ENCODE peak calls at places on chromosome 6, in four cellular contexts. P is tibial artery, W is WERI-Rb-1, E is DND-41. V is an unnamed sample.

GRCh38 chr6:20839624-20840023 is 305.4 kb downstream of the CDKAL1 start:
- DNase-seq in P (no peak), W (no peak), E (no peak), V (no peak)

GRCh38 chr6:167401525-167402194 is 76.8 kb downstream of the TTLL2 start:
- DNase-seq in P (no peak), W (no peak), E (no peak), V (no peak)

GRCh38 chr6:104728444-104728843 is 131.3 kb downstream of the HACE1 start:
- DNase-seq in P (no peak), W (no peak), E (no peak), V (no peak)

GRCh38 chr6:144349690-144350132 is 64.6 kb downstream of the UTRN start:
- DNase-seq in P (no peak), W (no peak), E (peak; percentile 63), V (no peak)

GRCh38 chr6:115728171-115728570 is 332.5 kb downstream of the FRK start:
- DNase-seq in P (no peak), W (no peak), E (no peak), V (no peak)

GRCh38 chr6:169345198-169345597 is 91.6 kb upstream of the THBS2 start:
- DNase-seq in P (no peak), W (no peak), E (no peak), V (no peak)

GRCh38 chr6:124400600-124400999 is 561.6 kb upstream of the RNF217 start:
- DNase-seq in P (no peak), W (no peak), E (no peak), V (no peak)

GRCh38 chr6:41756354-41756753 is 9.2 kb upstream of the PGC start:
- DNase-seq in P (no peak), W (no peak), E (no peak), V (no peak)

GRCh38 chr6:133240511-133241087 is 558 bp upstream of the EYA4 start:
- DNase-seq in P (no peak), W (no peak), E (no peak), V (peak; percentile 69)

GRCh38 chr6:150088481-150089154 is 19.7 kb upstream of the ULBP3 start:
- DNase-seq in P (no peak), W (no peak), E (no peak), V (no peak)

GRCh38 chr6:90467546-90467945 is 119.3 kb downstream of the MAP3K7 start:
- DNase-seq in P (no peak), W (no peak), E (no peak), V (no peak)

GRCh38 chr6:7243188-7243942 is 69.6 kb downstream of the SSR1 start:
- DNase-seq in P (no peak), W (peak; percentile 87), E (peak; percentile 60), V (no peak)

GRCh38 chr6:74741608-74742007 is 464.2 kb downstream of the COL12A1 start:
- DNase-seq in P (no peak), W (no peak), E (no peak), V (peak; percentile 1)

GRCh38 chr6:34146801-34147592 is 1.1 kb upstream of the GRM4 start:
- DNase-seq in P (peak; percentile 23), W (peak; percentile 14), E (no peak), V (peak; percentile 56)

GRCh38 chr6:16248271-16248670 is 9.9 kb downstream of the GMPR start:
- DNase-seq in P (no peak), W (no peak), E (no peak), V (no peak)

GRCh38 chr6:160667854-160668481 is 3.9 kb upstream of the LPA start:
- DNase-seq in P (no peak), W (peak; percentile 37), E (peak; percentile 35), V (peak; percentile 12)

GRCh38 chr6:10621227-10621626 is 73.2 kb downstream of the C6orf52 start:
- DNase-seq in P (no peak), W (no peak), E (no peak), V (no peak)

GRCh38 chr6:36829919-36830544 is 9.2 kb downstream of the CPNE5 start:
- DNase-seq in P (peak; percentile 88), W (no peak), E (no peak), V (peak; percentile 75)

GRCh38 chr6:131765081-131765852 is 42.6 kb upstream of the ENPP1 start:
- DNase-seq in P (no peak), W (no peak), E (no peak), V (peak; percentile 31)

GRCh38 chr6:89353118-89353556 is 615 bp upstream of the UBE2J1 start:
- DNase-seq in P (no peak), W (no peak), E (peak; percentile 46), V (no peak)

GRCh38 chr6:44119704-44120262 is 7.5 kb downstream of the MRPL14 start:
- DNase-seq in P (no peak), W (peak; percentile 5), E (no peak), V (no peak)

GRCh38 chr6:10720229-10720959 is 2.5 kb upstream of the TMEM14C start:
- DNase-seq in P (peak; percentile 70), W (no peak), E (peak; percentile 82), V (peak; percentile 50)

GRCh38 chr6:125717120-125717731 is 32.2 kb upstream of the HEY2 start:
- DNase-seq in P (no peak), W (no peak), E (no peak), V (no peak)

GRCh38 chr6:26032387-26033131 is 54.7 kb upstream of the HFE start:
- DNase-seq in P (no peak), W (peak; percentile 84), E (peak; percentile 72), V (peak; percentile 22)

GRCh38 chr6:107080036-107080435 is 35.3 kb downstream of the BEND3 start:
- DNase-seq in P (peak; percentile 23), W (peak; percentile 15), E (peak; percentile 20), V (no peak)

GRCh38 chr6:166612471-166612881 is 14.6 kb downstream of the RPS6KA2 start:
- DNase-seq in P (no peak), W (peak; percentile 65), E (no peak), V (no peak)

GRCh38 chr6:120363429-120363828 is 970.9 kb downstream of the TBC1D32 start:
- DNase-seq in P (no peak), W (no peak), E (no peak), V (no peak)

GRCh38 chr6:14882394-14883073 is 363.3 kb upstream of the JARID2 start:
- DNase-seq in P (no peak), W (no peak), E (no peak), V (peak; percentile 38)

GRCh38 chr6:106396426-106397220 is 36.1 kb downstream of the CRYBG1 start:
- DNase-seq in P (no peak), W (no peak), E (no peak), V (no peak)

GRCh38 chr6:81608776-81609175 is 143.7 kb downstream of the TENT5A start:
- DNase-seq in P (no peak), W (no peak), E (no peak), V (no peak)

GRCh38 chr6:160427312-160428068 is 79.3 kb downstream of the SLC22A3 start:
- DNase-seq in P (no peak), W (no peak), E (no peak), V (no peak)

GRCh38 chr6:120805267-120805666 is 529.0 kb downstream of the TBC1D32 start:
- DNase-seq in P (no peak), W (no peak), E (no peak), V (no peak)

GRCh38 chr6:157804448-157805327 is 18.4 kb upstream of the SNX9 start:
- DNase-seq in P (no peak), W (no peak), E (no peak), V (peak; percentile 50)

GRCh38 chr6:133062702-133063319 is 178.3 kb upstream of the EYA4 start:
- DNase-seq in P (no peak), W (no peak), E (no peak), V (peak; percentile 9)

GRCh38 chr6:118548136-118548535 is at the start of gene PLN:
- DNase-seq in P (no peak), W (no peak), E (no peak), V (no peak)
- H3K4me3 ChIP-seq in P (peak within 1 kb of the TSS; percentile 58), W (no peak within 1 kb of the TSS), E (no peak within 1 kb of the TSS), V (no peak within 1 kb of the TSS)

DNA sequence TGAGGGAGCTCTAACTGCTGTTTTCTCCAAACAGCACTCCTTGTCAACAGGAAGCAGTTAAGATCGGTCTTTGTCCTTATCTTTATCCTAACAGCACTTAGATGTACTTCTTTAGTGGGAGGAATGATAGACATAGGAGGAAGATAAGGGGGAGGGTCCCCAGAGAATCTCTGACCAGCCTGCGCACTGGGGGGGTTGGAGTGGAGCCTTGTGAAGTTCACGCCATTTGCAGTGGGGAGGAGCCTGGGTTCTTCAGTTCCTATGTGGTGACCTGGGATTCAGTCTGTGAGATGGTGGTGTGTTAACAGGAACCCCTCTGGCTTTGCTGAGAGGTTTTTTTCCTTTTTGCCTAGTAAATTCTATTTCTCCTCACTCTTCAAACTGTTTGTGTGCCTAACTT is 18.1 kb upstream of the ASCC3 start:
- DNase-seq in P (no peak), W (no peak), E (no peak), V (no peak)
- H3K9me3 ChIP-seq in P (no peaks in the 10 kb centered on the region), W (no peaks in the 10 kb centered on the region), E (peaks cover 5% of the 10 kb centered on the region), V (no peaks in the 10 kb centered on the region)

GRCh38 chr6:142399739-142400138 is 97.9 kb downstream of the ADGRG6 start:
- DNase-seq in P (no peak), W (no peak), E (no peak), V (no peak)
- H3K4me3 ChIP-seq in P (no peak overlapping the region), W (no peak overlapping the region), E (no peak overlapping the region), V (no peak overlapping the region)

DNA sequence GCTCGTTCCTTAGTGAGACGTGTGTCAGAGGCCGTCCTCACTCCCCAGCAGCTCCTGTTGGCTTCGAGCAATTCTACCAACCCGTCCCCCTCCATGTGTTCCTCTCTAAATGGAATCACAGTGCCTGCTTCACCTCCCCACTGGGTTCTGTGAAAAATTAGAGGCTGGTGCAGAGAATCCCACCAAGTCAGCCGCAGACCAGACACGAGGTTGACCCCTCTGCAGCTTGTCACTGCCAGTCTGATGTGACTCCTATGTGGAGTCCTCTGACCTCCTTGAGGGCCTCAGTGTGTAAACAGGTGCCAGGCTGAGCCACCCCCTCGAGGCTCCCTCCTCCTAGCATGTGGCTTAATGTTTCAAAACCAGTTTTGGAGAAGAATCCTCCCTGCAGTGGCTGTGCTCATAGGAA is 12.6 kb upstream of the IRF4 start:
- DNase-seq in P (no peak), W (no peak), E (no peak), V (no peak)
- H3K9me3 ChIP-seq in P (no peaks in the 10 kb centered on the region), W (peaks cover 3% of the 10 kb centered on the region), E (no peaks in the 10 kb centered on the region), V (no peaks in the 10 kb centered on the region)

DNA sequence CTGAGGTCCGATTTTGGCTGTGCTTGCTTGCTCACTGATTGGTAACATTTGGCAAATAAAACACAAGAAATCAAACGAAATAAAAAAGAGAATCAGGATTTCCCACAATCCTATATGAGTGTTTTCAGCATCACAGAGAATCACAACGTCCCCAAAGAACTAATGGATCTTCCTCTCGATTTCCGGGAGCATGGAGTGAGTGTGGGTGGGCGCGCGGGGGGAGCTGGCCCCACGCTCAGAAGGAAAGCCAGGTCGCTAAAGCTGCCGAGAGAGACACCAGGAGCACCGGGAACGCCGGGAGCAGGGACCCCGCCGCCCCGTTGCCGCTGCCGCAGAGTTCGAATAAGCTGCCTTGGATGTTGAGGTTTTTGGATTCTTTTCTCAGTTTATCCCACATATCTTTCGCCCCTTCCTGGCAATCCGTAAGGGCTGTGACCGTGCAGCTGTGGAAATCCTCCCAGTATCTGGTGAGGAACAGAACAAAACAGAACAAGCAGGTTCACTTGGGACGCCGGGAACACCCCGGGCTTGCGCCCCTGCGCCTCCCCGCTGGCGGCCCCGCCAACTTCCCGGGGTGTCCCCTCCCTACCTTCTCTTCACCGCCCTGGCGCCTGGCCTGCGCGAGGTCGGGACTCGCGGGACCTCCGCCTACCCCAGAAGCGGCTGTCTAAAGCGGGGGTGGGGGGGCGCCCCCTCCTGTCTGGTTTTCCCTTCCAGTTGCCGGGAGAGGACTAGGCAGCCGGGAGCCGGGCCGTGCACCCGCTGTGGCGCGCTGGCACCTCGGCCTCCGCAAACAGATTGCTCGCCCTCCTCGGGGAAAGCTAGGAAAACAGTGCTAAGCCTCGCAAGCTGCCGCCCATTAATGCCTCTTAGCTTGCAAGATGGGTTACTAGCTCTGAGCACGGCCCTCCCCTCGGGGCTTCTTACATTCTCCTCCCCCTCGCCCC is 7.7 kb downstream of the NRN1 start:
- DNase-seq in P (no peak), W (peak; percentile 96), E (no peak), V (peak; percentile 46)
- H3K4me3 ChIP-seq in P (peak overlapping the region; percentile 40), W (peak overlapping the region; percentile 58), E (no peak overlapping the region), V (peak overlapping the region; percentile 18)